ENCODE peak calls at places on chromosomes 12 and 14, in four cellular contexts. One of them, this sample, is unnamed.

GRCh38 chr12:47885012-47885501 is 19.7 kb downstream of the VDR start:
- DNase-seq in mesendoderm: no peak
- DNase-seq in IMR-90: no peak
- DNase-seq in H1: no peak
- DNase-seq in this sample: no peak

GRCh38 chr14:50023671-50024490 is 92.5 kb downstream of the VCPKMT start:
- DNase-seq in mesendoderm: no peak
- DNase-seq in IMR-90: peak
- DNase-seq in H1: no peak
- DNase-seq in this sample: no peak

GRCh38 chr12:121715862-121716435 is 3.4 kb downstream of the TMEM120B start:
- DNase-seq in mesendoderm: no peak
- DNase-seq in IMR-90: no peak
- DNase-seq in H1: no peak
- DNase-seq in this sample: no peak

GRCh38 chr12:27826076-27826475 is 46.0 kb upstream of the MANSC4 start:
- DNase-seq in mesendoderm: no peak
- DNase-seq in H1: no peak
- DNase-seq in IMR-90: peak
- DNase-seq in this sample: no peak

GRCh38 chr12:78210894-78211302 is 380.2 kb downstream of the NAV3 start:
- DNase-seq in IMR-90: peak
- DNase-seq in H1: no peak
- DNase-seq in mesendoderm: no peak
- DNase-seq in this sample: no peak

GRCh38 chr12:23204933-23205778 is 580.2 kb downstream of the ETNK1 start:
- DNase-seq in mesendoderm: peak
- DNase-seq in H1: no peak
- DNase-seq in IMR-90: peak
- DNase-seq in this sample: no peak

GRCh38 chr12:100651694-100652093 is 78.2 kb downstream of the GAS2L3 start:
- DNase-seq in IMR-90: no peak
- DNase-seq in mesendoderm: peak
- DNase-seq in H1: no peak
- DNase-seq in this sample: peak

GRCh38 chr12:27207626-27208413 is 36.3 kb upstream of the STK38L start:
- DNase-seq in H1: no peak
- DNase-seq in IMR-90: peak
- DNase-seq in mesendoderm: no peak
- DNase-seq in this sample: no peak

GRCh38 chr14:77838756-77839565 is 39.1 kb downstream of the ADCK1 start:
- DNase-seq in H1: no peak
- DNase-seq in mesendoderm: no peak
- DNase-seq in IMR-90: no peak
- DNase-seq in this sample: no peak

GRCh38 chr12:62562892-62563291 is 96.3 kb downstream of the MON2 start:
- DNase-seq in H1: no peak
- DNase-seq in mesendoderm: peak
- DNase-seq in IMR-90: peak
- DNase-seq in this sample: no peak

GRCh38 chr12:8145754-8146415 is 10.9 kb upstream of the ZNF705A start:
- DNase-seq in IMR-90: peak
- DNase-seq in mesendoderm: peak
- DNase-seq in H1: peak
- DNase-seq in this sample: peak

GRCh38 chr12:57756406-57757341 is 1.8 kb downstream of the MARCHF9 start:
- DNase-seq in H1: no peak
- DNase-seq in IMR-90: no peak
- DNase-seq in mesendoderm: peak
- DNase-seq in this sample: peak

GRCh38 chr14:43308411-43308810 is 1198.7 kb downstream of the FSCB start:
- DNase-seq in IMR-90: no peak
- DNase-seq in H1: no peak
- DNase-seq in mesendoderm: no peak
- DNase-seq in this sample: no peak

GRCh38 chr12:19978193-19978592 is 390.1 kb upstream of the PDE3A start:
- DNase-seq in H1: no peak
- DNase-seq in mesendoderm: no peak
- DNase-seq in IMR-90: peak
- DNase-seq in this sample: no peak

GRCh38 chr14:53890611-53891091 is 66.0 kb downstream of the BMP4 start:
- DNase-seq in mesendoderm: peak
- DNase-seq in H1: peak
- DNase-seq in IMR-90: peak
- DNase-seq in this sample: peak

GRCh38 chr12:76611533-76611932 is 52.0 kb upstream of the OSBPL8 start:
- DNase-seq in H1: no peak
- DNase-seq in mesendoderm: no peak
- DNase-seq in IMR-90: peak
- DNase-seq in this sample: no peak

GRCh38 chr12:116708826-116709756 is 28.8 kb downstream of the SPRING1 start:
- DNase-seq in IMR-90: peak
- DNase-seq in mesendoderm: peak
- DNase-seq in H1: no peak
- DNase-seq in this sample: peak

GRCh38 chr12:93146278-93146939 is 217.3 kb upstream of the EEA1 start:
- DNase-seq in H1: no peak
- DNase-seq in IMR-90: peak
- DNase-seq in mesendoderm: no peak
- DNase-seq in this sample: no peak

GRCh38 chr12:65725376-65725775 is 98.9 kb upstream of the HMGA2 start:
- DNase-seq in mesendoderm: peak
- DNase-seq in H1: no peak
- DNase-seq in IMR-90: peak
- DNase-seq in this sample: no peak

GRCh38 chr12:6866920-6867406 is 368 bp upstream of the TPI1 start:
- DNase-seq in IMR-90: no peak
- DNase-seq in mesendoderm: no peak
- DNase-seq in H1: no peak
- DNase-seq in this sample: no peak
- H4K8ac ChIP-seq in IMR-90: peak
- H4K8ac ChIP-seq in mesendoderm: no peak
- H4K8ac ChIP-seq in H1: no peak
- H4K8ac ChIP-seq in this sample: no peak

DNA sequence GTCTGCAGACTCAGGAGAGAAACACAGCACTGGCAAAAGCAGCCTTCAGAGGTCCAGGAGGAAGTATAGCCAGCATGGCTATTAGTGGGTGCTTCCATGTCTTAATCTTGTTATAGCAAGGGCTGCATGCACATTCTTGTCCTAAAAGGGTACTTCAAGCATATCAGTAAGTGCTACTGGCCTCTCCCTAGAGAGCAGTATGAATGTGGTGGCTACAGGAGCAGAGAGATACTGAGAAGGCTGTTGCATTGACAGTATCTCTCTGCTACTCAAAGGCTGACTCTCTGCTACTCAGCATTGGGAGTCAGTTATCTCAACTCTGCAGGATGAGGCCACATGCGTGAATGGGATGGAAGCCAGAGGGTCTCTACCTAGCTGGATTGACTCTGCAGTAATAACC is 2.0 kb downstream of the GARIN6 start:
- DNase-seq in H1: no peak
- DNase-seq in mesendoderm: peak
- DNase-seq in IMR-90: no peak
- DNase-seq in this sample: no peak
- H4K5ac ChIP-seq in H1: no peak
- H4K5ac ChIP-seq in mesendoderm: no peak
- H4K5ac ChIP-seq in IMR-90: no peak
- H4K5ac ChIP-seq in this sample: no peak

DNA sequence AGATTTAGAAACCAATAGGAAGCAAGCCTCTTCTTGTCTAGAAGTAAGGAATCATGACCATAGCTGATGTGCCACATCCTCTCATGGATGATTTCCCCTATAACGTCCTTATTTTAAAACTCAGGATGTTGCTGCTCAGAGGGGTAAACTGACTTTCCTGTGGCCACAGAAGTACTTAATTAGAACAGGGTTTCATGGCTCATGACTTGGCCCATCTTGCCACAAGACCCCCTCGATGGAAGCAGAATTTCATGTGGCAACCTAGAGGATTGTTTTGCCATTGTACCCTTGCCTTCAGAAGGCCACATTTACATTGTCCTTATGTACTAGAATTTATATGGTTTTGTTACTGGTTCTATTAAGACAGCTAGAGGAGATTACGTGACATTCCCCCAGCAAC is 173.5 kb upstream of the PELI2 start:
- DNase-seq in H1: no peak
- DNase-seq in IMR-90: no peak
- DNase-seq in mesendoderm: no peak
- DNase-seq in this sample: no peak
- H3K18ac ChIP-seq in H1: no peak
- H3K18ac ChIP-seq in IMR-90: no peak
- H3K18ac ChIP-seq in mesendoderm: no peak
- H3K18ac ChIP-seq in this sample: no peak

GRCh38 chr12:56591111-56591510 is 39.0 kb downstream of the BAZ2A start:
- DNase-seq in mesendoderm: peak
- DNase-seq in H1: no peak
- DNase-seq in IMR-90: no peak
- DNase-seq in this sample: no peak

GRCh38 chr12:56591961-56592360 is 38.2 kb downstream of the BAZ2A start:
- DNase-seq in mesendoderm: no peak
- DNase-seq in H1: no peak
- DNase-seq in IMR-90: peak
- DNase-seq in this sample: no peak

GRCh38 chr12:56590237-56590830 is 39.8 kb downstream of the BAZ2A start:
- DNase-seq in mesendoderm: peak
- DNase-seq in IMR-90: peak
- DNase-seq in H1: no peak
- DNase-seq in this sample: peak

GRCh38 chr12:56596815-56597214 is 33.3 kb downstream of the BAZ2A start:
- DNase-seq in H1: no peak
- DNase-seq in IMR-90: no peak
- DNase-seq in mesendoderm: peak
- DNase-seq in this sample: peak

DNA sequence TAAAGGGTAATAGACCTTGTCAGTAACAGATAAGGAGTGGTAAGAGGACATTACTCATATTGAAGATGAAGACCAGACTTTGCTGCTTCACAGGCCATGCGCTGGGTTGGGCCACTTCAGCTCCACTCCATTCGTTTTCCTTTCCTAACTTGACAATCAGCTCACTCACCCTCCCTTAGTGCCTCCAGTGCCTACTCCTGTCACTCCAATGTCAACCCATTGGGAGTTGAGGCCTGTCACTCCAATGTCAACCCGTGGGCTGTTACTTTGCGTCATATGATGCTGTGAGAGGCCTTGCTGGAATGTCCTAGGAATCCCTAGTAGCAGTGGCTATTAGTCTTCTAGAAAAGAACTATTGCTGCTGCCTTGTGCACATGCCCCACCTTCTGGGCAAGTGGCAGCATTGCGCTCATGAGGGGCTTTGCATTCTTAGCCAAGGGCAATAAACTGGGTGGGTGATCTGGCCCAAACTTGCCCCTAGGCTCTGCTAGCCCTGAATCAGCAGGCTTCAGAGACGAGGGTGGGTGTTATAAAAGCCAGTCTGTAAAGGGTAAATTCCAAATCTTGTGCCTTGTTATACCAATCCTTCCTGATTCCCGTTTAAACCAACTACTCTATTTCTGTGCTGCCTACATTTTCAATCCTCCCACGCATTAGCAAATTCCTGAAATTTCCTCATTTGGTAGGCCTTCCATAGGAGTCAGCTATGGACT is 36.1 kb downstream of the BAZ2A start:
- DNase-seq in mesendoderm: peak
- DNase-seq in H1: peak
- DNase-seq in IMR-90: peak
- DNase-seq in this sample: peak
- H4K8ac ChIP-seq in mesendoderm: no peak
- H4K8ac ChIP-seq in H1: no peak
- H4K8ac ChIP-seq in IMR-90: peak
- H4K8ac ChIP-seq in this sample: no peak